ENCODE peak calls at places on chromosome 7, in ten cellular contexts. L, T, H, D, J, P, F, M, S and E are unnamed samples.

GRCh38 chr7:87152897-87153641 is 816 bp downstream of the DMTF1 start:
- DNase-seq in S (peak), P (no peak), T (peak), D (peak), J (peak), F (peak), H (no peak), M (no peak), L (peak), E (peak)

GRCh38 chr7:30963842-30964241 is at the start of gene GHRHR:
- DNase-seq in J (no peak), L (no peak), F (no peak), S (no peak), P (no peak), M (no peak), D (no peak), T (no peak), H (no peak), E (no peak)

GRCh38 chr7:149104214-149104613 is 13.7 kb upstream of the ZNF786 start:
- DNase-seq in L (no peak), M (no peak), D (no peak), S (no peak), J (no peak), P (no peak), F (no peak), T (no peak), H (no peak), E (no peak)

GRCh38 chr7:84176716-84177115 is 17.9 kb downstream of the SEMA3A start:
- DNase-seq in T (no peak), H (no peak), P (no peak), J (no peak), M (no peak), F (no peak), L (no peak), D (no peak), S (no peak), E (no peak)

GRCh38 chr7:129066290-129067131 is 11.6 kb upstream of the TNPO3 start:
- DNase-seq in J (no peak), T (no peak), S (peak), P (peak), H (peak), D (no peak), M (no peak), L (peak), F (peak), E (no peak)

GRCh38 chr7:80134105-80134535 is 511 bp upstream of the GNAI1 start:
- DNase-seq in P (no peak), F (no peak), D (no peak), S (no peak), J (no peak), H (no peak), T (no peak), L (peak), M (no peak), E (no peak)

GRCh38 chr7:39735903-39736302 is 112.5 kb downstream of the RALA start:
- DNase-seq in M (no peak), T (no peak), H (no peak), L (no peak), S (peak), F (no peak), P (no peak), J (no peak), D (no peak), E (no peak)

GRCh38 chr7:137592232-137592896 is 248.8 kb upstream of the PTN start:
- DNase-seq in J (peak), F (peak), P (no peak), H (peak), D (no peak), S (peak), L (peak), M (no peak), T (peak), E (peak)

GRCh38 chr7:80182630-80183276 is 48.1 kb downstream of the GNAI1 start:
- DNase-seq in T (no peak), F (no peak), P (no peak), J (no peak), H (no peak), D (no peak), L (peak), M (no peak), S (peak), E (no peak)

GRCh38 chr7:85001493-85002345 is 185.1 kb downstream of the SEMA3D start:
- DNase-seq in S (no peak), L (no peak), F (no peak), J (no peak), T (no peak), M (no peak), H (no peak), P (no peak), D (no peak), E (no peak)

GRCh38 chr7:106430103-106430502 is 145.3 kb upstream of the NAMPT start:
- DNase-seq in M (no peak), T (no peak), H (no peak), L (no peak), J (no peak), F (no peak), P (no peak), S (no peak), D (no peak), E (no peak)

DNA sequence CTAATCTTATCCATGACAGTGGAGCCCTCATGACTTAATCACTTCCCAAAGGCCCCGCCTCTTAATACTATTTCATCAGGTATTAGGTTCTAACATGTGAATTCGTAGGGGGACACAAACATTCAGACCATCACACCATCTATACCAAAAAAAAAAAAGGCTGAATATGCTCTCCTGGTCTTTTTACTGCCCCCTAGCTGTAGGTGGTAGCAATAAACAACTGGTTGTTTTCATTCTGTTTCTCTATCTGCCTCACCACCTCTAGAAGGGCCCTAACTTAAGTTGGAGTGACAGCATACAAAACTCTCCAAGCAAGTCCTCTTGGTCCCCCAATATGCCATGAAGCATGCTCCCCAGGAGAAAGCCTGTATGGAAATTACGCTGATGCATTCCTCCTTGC is 94.1 kb downstream of the GRM8 start:
- DNase-seq in S (no peak), L (peak), T (peak), F (no peak), P (no peak), H (no peak), J (no peak), D (no peak), M (no peak), E (no peak)
- TF ChIP-seq CTCF in S (peak), L (peak), T (peak), F (peak), P (no peak), H (peak), J (peak), D (peak), M (peak), E (peak)

DNA sequence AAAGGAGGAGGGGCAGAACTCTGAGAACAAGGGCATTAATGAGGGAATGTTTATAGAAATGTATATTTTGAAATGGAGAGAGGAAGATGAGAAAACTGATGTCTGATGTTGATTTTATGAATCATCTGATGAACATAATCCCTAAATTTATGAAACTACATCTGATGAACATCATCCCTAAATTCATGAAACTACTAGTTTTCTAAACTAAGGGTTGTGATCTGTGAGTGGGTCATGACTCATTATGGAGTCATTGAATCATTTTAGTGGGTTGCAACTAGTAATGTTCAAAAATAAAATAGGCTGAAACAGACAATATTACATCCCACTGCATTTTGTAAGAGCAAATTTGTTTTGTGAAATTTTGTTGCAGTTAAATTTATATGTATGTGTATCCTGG is 442.6 kb upstream of the TEX47 start:
- DNase-seq in L (no peak), T (no peak), P (peak), F (no peak), M (no peak), D (no peak), H (no peak), J (no peak), S (peak), E (no peak)
- TF ChIP-seq CTCF in L (no peak), T (no peak), P (no peak), F (no peak), M (no peak), D (no peak), H (no peak), J (no peak), S (no peak), E (no peak)

GRCh38 chr7:142523821-142524460 is 225.3 kb upstream of the PRSS1 start:
- DNase-seq in J (no peak), D (no peak), F (no peak), M (no peak), T (no peak), P (no peak), L (no peak), H (no peak), S (no peak), E (no peak)
- TF ChIP-seq CTCF in J (no peak), D (no peak), F (no peak), M (no peak), T (no peak), P (no peak), L (no peak), H (no peak), S (peak), E (no peak)

GRCh38 chr7:26617066-26617465 is 247.3 kb downstream of the SKAP2 start:
- DNase-seq in M (no peak), F (no peak), L (no peak), P (no peak), J (no peak), T (no peak), S (no peak), H (no peak), D (no peak), E (no peak)

GRCh38 chr7:26618458-26618857 is 245.9 kb downstream of the SKAP2 start:
- DNase-seq in F (no peak), L (no peak), T (peak), H (no peak), S (no peak), J (no peak), M (no peak), D (no peak), P (no peak), E (no peak)

GRCh38 chr7:26618898-26619297 is 245.5 kb downstream of the SKAP2 start:
- DNase-seq in F (no peak), T (no peak), J (no peak), H (no peak), P (no peak), M (no peak), L (no peak), S (no peak), D (no peak), E (no peak)

GRCh38 chr7:26619348-26619747 is 245.0 kb downstream of the SKAP2 start:
- DNase-seq in F (no peak), J (no peak), M (no peak), P (no peak), H (no peak), T (no peak), L (no peak), D (no peak), S (no peak), E (no peak)

DNA sequence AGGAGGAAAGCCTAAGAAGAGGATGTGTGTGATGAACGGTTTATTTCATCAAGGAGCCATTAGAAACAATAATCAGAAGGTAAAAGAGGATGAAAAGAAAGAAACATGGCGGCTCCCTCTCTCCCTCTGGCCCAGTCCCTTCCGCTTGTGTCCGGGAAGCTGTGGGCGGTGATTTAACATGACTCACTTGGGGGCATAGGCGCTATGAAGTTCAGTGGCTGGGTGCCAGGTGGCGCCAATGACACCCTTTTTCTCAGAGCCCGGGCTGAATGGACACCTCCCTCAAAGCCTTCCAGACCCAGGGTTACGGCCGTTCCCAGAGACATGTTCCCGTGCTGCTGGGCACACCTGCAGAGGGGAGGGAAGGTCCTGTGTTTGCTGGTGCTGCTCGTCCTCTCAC is 244.0 kb downstream of the SKAP2 start:
- DNase-seq in D (no peak), S (peak), M (no peak), H (no peak), P (no peak), J (no peak), L (peak), T (peak), F (peak), E (peak)
- TF ChIP-seq CTCF in D (no peak), S (no peak), M (no peak), H (no peak), P (no peak), J (no peak), L (peak), T (peak), F (no peak), E (peak)

GRCh38 chr7:116290740-116291139 is 80.4 kb downstream of the TES start:
- DNase-seq in P (no peak), S (no peak), H (no peak), L (peak), M (no peak), T (no peak), J (no peak), D (no peak), F (no peak), E (no peak)
- TF ChIP-seq CTCF in P (no peak), S (no peak), H (peak), L (no peak), M (no peak), T (no peak), J (no peak), D (no peak), F (no peak), E (no peak)